ENCODE peak calls at places on chromosomes 16 and 17, in nine cellular contexts. S is OCI-LY7; E is stimulated activated CD4-positive, alpha-beta T cell treated with anti-CD3 and anti-CD28 coated beads, Interleukin-4, amount 100 ng/mL, for 24 hours; O is NCI-H1105 treated with DMSO at 0.1 percent for 48 hours; Q is activated naive CD4-positive, alpha-beta T cell treated with anti-CD3 and anti-CD28 coated beads, Interleukin-2, amount 50 U/mL, for 72 hours; L is NCI-H2081 treated with DMSO at 0.1 percent for 48 hours; P is Peyer's patch; W is smooth muscle cell of the brain vasculature; R is NCI-H1048. H is an unnamed sample.

GRCh38 chr16:30526137-30526822 is at the start of gene ZNF768:
- DNase-seq in S (no peak), E (peak), O (peak), Q (peak), L (no peak), P (peak), W (no peak), R (no peak), H (no peak)

GRCh38 chr16:27463741-27464662 is 62.0 kb downstream of the IL21R start:
- DNase-seq in S (no peak), E (peak), O (no peak), Q (no peak), L (no peak), P (no peak), W (no peak), R (no peak), H (no peak)

GRCh38 chr16:75172578-75172977 is 24.3 kb downstream of the ZFP1 start:
- DNase-seq in S (no peak), E (no peak), O (no peak), Q (no peak), L (no peak), P (no peak), W (no peak), R (no peak), H (no peak)

GRCh38 chr17:51848451-51848850 is 310.1 kb downstream of the CA10 start:
- DNase-seq in S (no peak), E (no peak), O (no peak), Q (no peak), L (no peak), P (no peak), W (no peak), R (no peak), H (no peak)

GRCh38 chr16:69465083-69465721 is 40.8 kb downstream of the CYB5B start:
- DNase-seq in S (no peak), E (no peak), O (no peak), Q (no peak), L (no peak), P (no peak), W (no peak), R (no peak), H (peak)

GRCh38 chr16:67190448-67191399 is 788 bp upstream of the EXOC3L1 start:
- DNase-seq in S (no peak), E (no peak), O (no peak), Q (no peak), L (no peak), P (no peak), W (no peak), R (no peak), H (no peak)

GRCh38 chr17:73196500-73196899 is 3.6 kb downstream of the COG1 start:
- DNase-seq in S (no peak), E (no peak), O (peak), Q (no peak), L (peak), P (peak), W (no peak), R (no peak), H (no peak)

GRCh38 chr16:88357306-88358032 is 25.3 kb upstream of the ZNF469 start:
- DNase-seq in S (no peak), E (no peak), O (no peak), Q (no peak), L (no peak), P (no peak), W (no peak), R (no peak), H (no peak)

GRCh38 chr16:85286066-85286712 is 173.9 kb upstream of the CIBAR2 start:
- DNase-seq in S (no peak), E (no peak), O (no peak), Q (no peak), L (no peak), P (no peak), W (no peak), R (no peak), H (peak)

GRCh38 chr17:57294629-57295501 is 38.5 kb downstream of the MSI2 start:
- DNase-seq in S (no peak), E (peak), O (peak), Q (peak), L (peak), P (no peak), W (peak), R (no peak), H (no peak)

GRCh38 chr17:4436846-4437245 is 3.1 kb downstream of the SPNS3 start:
- DNase-seq in S (peak), E (no peak), O (no peak), Q (no peak), L (no peak), P (no peak), W (no peak), R (no peak), H (no peak)

GRCh38 chr17:55301521-55302406 is 37.0 kb downstream of the HLF start:
- DNase-seq in S (no peak), E (no peak), O (peak), Q (no peak), L (no peak), P (no peak), W (no peak), R (no peak), H (no peak)

GRCh38 chr17:48348352-48348751 is 81.7 kb downstream of the SKAP1 start:
- DNase-seq in S (no peak), E (no peak), O (no peak), Q (no peak), L (no peak), P (no peak), W (no peak), R (no peak), H (no peak)

GRCh38 chr17:48582750-48583069 is 4.6 kb upstream of the HOXB4 start:
- DNase-seq in S (no peak), E (no peak), O (no peak), Q (no peak), L (no peak), P (no peak), W (no peak), R (no peak), H (no peak)

GRCh38 chr16:67961551-67961957 is 6.9 kb downstream of the SLC12A4 start:
- DNase-seq in S (no peak), E (no peak), O (peak), Q (no peak), L (peak), P (peak), W (no peak), R (no peak), H (peak)

GRCh38 chr16:14155572-14156213 is 84.6 kb downstream of the MRTFB start:
- DNase-seq in S (no peak), E (no peak), O (no peak), Q (no peak), L (no peak), P (no peak), W (no peak), R (no peak), H (no peak)

GRCh38 chr17:48132375-48132774 is 24.8 kb downstream of the SNX11 start:
- DNase-seq in S (no peak), E (no peak), O (no peak), Q (no peak), L (no peak), P (peak), W (no peak), R (no peak), H (no peak)

H was measured in lower leg skin.